ENCODE peak calls at places on chromosomes 11 and 22, in four cellular contexts. S is PC-3, I is A549, E is dorsolateral prefrontal cortex. W is an unnamed sample.

GRCh38 chr11:134275534-134276395 is at the start of gene GLB1L3:
- DNase-seq in S (no peak), I (peak), E (peak), W (peak)

GRCh38 chr11:65606876-65607613 is 7.0 kb downstream of the MAP3K11 start:
- DNase-seq in E (peak), S (no peak), I (peak), W (peak)

GRCh38 chr11:122363306-122363705 is 247.3 kb upstream of the BLID start:
- DNase-seq in E (no peak), S (no peak), I (no peak), W (peak)

GRCh38 chr22:35540600-35541253 is at the start of gene RASD2:
- DNase-seq in I (peak), S (peak), E (peak), W (peak)

GRCh38 chr11:92500463-92500862 is 275.8 kb downstream of the FAT3 start:
- DNase-seq in S (no peak), I (no peak), E (no peak), W (peak)

GRCh38 chr22:47059076-47059475 is 296.6 kb downstream of the TBC1D22A start:
- DNase-seq in I (no peak), S (no peak), E (no peak), W (no peak)

GRCh38 chr22:18975434-18976196 is 39.5 kb upstream of the PRODH start:
- DNase-seq in I (no peak), S (no peak), E (no peak), W (no peak)

GRCh38 chr22:20126284-20127029 is 5.1 kb upstream of the ZDHHC8 start:
- DNase-seq in E (no peak), S (no peak), I (no peak), W (no peak)

GRCh38 chr11:6569706-6570105 is 33.7 kb downstream of the RRP8 start:
- DNase-seq in E (no peak), S (no peak), I (no peak), W (no peak)

GRCh38 chr11:119206512-119207299 is 567 bp downstream of the CBL start:
- DNase-seq in I (no peak), S (peak), E (no peak), W (peak)

GRCh38 chr11:34052608-34053160 is 1.2 kb downstream of the CAPRIN1 start:
- DNase-seq in E (no peak), S (no peak), I (peak), W (peak)

GRCh38 chr22:27453688-27454087 is 347.9 kb downstream of the MN1 start:
- DNase-seq in E (no peak), I (no peak), S (no peak), W (no peak)

GRCh38 chr11:62458212-62459002 is 39.6 kb downstream of the SCGB1A1 start:
- DNase-seq in E (no peak), S (no peak), I (peak), W (no peak)

GRCh38 chr22:37913233-37913721 is 7.2 kb downstream of the MICALL1 start:
- DNase-seq in S (no peak), I (no peak), E (no peak), W (no peak)

GRCh38 chr11:8015753-8016239 is 28.7 kb downstream of the EIF3F start:
- DNase-seq in S (no peak), E (no peak), I (no peak), W (no peak)

GRCh38 chr11:131522851-131523250 is 152.4 kb downstream of the NTM start:
- DNase-seq in S (no peak), I (no peak), E (no peak), W (no peak)

GRCh38 chr22:46453006-46453828 is 84.2 kb downstream of the CELSR1 start:
- DNase-seq in S (no peak), I (no peak), E (no peak), W (peak)

GRCh38 chr11:33608386-33608785 is 92.2 kb downstream of the C11orf91 start:
- DNase-seq in E (no peak), I (no peak), S (no peak), W (no peak)

GRCh38 chr11:128632151-128632791 is 44.9 kb upstream of the ETS1 start:
- DNase-seq in S (peak), E (no peak), I (peak), W (peak)

GRCh38 chr11:20561915-20562314 is 37.5 kb upstream of the SLC6A5 start:
- DNase-seq in I (no peak), S (no peak), E (no peak), W (no peak)

GRCh38 chr22:21009638-21010425 is 5.1 kb upstream of the P2RX6 start:
- DNase-seq in I (peak), E (no peak), S (peak), W (peak)

GRCh38 chr22:17368727-17369552 is at the start of gene CECR2:
- DNase-seq in I (peak), E (peak), S (no peak), W (no peak)

GRCh38 chr11:10654211-10655150 is 39.1 kb downstream of the IRAG1 start:
- DNase-seq in E (no peak), I (peak), S (peak), W (peak)

GRCh38 chr22:26292667-26292995 is 123.4 kb downstream of the SEZ6L start:
- DNase-seq in I (no peak), E (no peak), S (no peak), W (no peak)

GRCh38 chr22:32204211-32204855 is 540 bp downstream of the RFPL2 start:
- DNase-seq in S (no peak), E (peak), I (peak), W (no peak)

GRCh38 chr22:24120029-24120428 is 61.3 kb upstream of the SUSD2 start:
- DNase-seq in I (no peak), E (peak), S (no peak), W (no peak)

GRCh38 chr22:46577361-46578249 is 40.2 kb upstream of the CELSR1 start:
- DNase-seq in E (peak), S (no peak), I (no peak), W (no peak)

GRCh38 chr11:57544566-57544965 is 7.2 kb downstream of the SMTNL1 start:
- DNase-seq in S (no peak), E (no peak), I (no peak), W (no peak)

GRCh38 chr22:50236731-50237409 is 8.0 kb downstream of the TUBGCP6 start:
- DNase-seq in S (peak), E (no peak), I (peak), W (peak)

GRCh38 chr11:15551897-15552851 is 437.5 kb downstream of the INSC start:
- DNase-seq in S (no peak), E (no peak), I (no peak), W (no peak)

GRCh38 chr11:118662401-118663271 is 16.8 kb downstream of the TREH start:
- DNase-seq in S (no peak), I (no peak), E (peak), W (peak)

GRCh38 chr11:122422707-122423106 is 232.8 kb upstream of the UBASH3B start:
- DNase-seq in I (peak), S (peak), E (no peak), W (peak)

GRCh38 chr11:17613428-17613962 is 66.4 kb downstream of the OTOG start:
- DNase-seq in I (no peak), S (no peak), E (no peak), W (no peak)

GRCh38 chr11:128207861-128208321 is 379.5 kb downstream of the ETS1 start:
- DNase-seq in I (peak), E (no peak), S (peak), W (peak)

DNA sequence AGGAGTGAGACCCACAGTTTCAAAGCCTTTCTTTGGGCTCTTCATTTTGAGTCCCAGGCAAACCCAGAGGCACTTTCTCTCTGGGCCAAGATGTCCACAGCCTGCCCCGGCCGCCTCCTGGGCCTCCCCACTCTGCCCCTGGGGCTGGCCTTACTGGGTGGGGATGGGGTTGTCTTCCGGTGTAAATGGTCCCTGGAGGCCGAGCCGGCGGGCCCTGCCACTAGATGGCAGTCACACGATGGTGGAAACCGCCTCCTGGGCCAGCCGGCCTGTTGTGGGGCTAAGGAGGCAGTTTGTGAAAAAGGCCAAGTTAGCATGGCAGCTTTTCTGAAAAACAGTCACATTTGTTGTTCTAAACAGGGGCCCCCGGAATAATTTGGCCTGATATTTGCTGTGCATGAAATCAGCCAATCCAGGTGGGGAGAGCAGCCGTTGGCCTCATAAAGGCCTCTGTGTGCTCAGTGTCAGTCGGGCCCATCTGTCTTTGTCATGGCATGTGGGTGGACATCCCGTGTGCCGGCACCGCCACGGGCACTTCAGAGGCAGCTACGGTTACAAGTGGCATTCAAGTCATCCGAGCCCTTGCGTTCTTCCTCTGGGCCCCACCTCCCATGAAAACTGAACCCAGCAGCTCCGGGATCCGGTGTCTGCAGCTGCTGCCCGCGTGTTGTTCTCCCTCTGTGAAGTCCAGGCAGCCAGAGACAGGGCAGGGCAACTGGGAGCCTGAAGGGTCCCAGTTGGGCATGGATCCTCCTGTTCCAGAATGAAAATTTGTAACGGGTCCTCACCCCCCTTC is 6.6 kb downstream of the MRPL23 start:
- DNase-seq in I (no peak), E (no peak), S (no peak), W (no peak)
- H3K4me3 ChIP-seq in I (no peak), E (no peak), S (no peak), W (no peak)

DNA sequence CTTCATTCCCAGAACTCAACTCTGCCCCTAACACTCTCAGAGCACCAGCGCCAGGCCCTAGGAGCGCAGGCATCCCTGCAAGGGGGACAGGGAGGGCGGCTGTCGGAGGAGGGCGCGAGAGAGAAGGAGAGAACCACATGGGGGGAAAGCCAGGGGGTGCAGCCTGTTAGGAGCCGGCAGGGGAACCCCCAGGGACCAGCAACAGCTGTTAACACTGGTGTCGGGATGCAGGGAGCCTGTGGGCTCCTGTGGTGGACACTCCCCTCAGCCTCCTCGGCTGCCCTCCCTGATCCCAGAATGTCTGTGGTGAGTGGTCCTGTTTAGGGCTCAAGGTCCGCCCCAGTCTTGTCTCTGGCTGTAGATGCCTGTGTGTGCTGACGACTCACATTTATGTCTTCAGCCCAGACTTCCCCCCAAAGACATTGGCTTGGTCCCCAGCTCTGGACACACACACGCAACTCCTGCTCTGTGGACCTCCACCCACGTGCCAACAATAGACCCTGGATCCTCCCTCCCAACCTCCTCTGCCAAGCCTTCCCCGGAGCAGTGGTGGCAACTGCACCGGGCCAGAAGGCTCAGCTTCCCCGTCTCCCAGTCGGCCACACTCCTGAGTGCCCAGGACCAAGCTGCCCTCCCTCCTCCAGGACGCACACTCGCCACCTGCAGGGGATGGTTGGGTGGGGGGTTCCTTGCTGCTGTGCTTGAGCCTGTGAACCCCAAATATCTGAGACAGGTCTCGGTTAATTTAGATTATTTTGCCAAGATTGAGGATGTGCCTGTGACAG is 817 bp upstream of the IFITM5 start:
- DNase-seq in S (no peak), E (no peak), I (no peak), W (no peak)
- TF ChIP-seq CTCF in S (no peak), E (no peak), I (no peak), W (no peak)

GRCh38 chr22:43905681-43906080 is 13.9 kb upstream of the PNPLA5 start:
- DNase-seq in E (no peak), I (no peak), S (no peak), W (no peak)
- H3K4me3 ChIP-seq in E (no peak), I (no peak), S (no peak), W (no peak)

GRCh38 chr11:125364085-125364822 is 131.8 kb downstream of the FEZ1 start:
- DNase-seq in S (peak), E (no peak), I (no peak), W (peak)
- TF ChIP-seq CTCF in S (peak), E (no peak), I (no peak), W (no peak)

DNA sequence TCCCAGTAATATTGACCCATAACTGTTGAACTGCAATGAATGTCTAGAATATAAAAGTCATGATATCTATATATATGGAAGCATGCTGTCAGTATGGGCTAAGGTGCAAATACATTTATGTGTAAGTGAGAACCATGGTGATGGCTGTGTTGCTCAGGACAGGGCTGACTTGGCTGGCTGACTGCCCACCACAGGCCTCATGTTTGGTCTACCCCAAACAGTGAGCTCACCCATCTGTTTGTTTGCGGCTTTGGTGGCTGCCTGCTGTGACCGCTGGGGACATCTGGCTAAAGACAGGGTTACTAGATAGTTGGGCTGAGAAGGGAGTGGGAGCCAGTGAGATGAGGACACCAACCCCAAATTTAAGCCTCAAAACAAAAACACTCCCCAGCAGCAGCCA is 6.3 kb downstream of the CD44 start:
- DNase-seq in E (no peak), I (no peak), S (peak), W (no peak)
- H3K4me3 ChIP-seq in E (no peak), I (no peak), S (peak), W (no peak)

GRCh38 chr22:22408269-22408668 is 100.3 kb downstream of the ZNF280B start:
- DNase-seq in E (no peak), I (no peak), S (no peak), W (no peak)
- TF ChIP-seq CTCF in E (no peak), I (no peak), S (no peak), W (no peak)

GRCh38 chr22:48491451-48491941 is 1336.2 kb downstream of the BRD1 start:
- DNase-seq in I (peak), E (peak), S (no peak), W (no peak)
- H3K4me3 ChIP-seq in I (peak), E (peak), S (no peak), W (no peak)